ENCODE peak calls at places on chromosomes 3 and 15, in eight cellular contexts. R is NCI-H460, H is posterior vena cava, T is natural killer cell, Z is PC-9, X is bronchial epithelial cell, M is GM12892, V is neural crest cell. C is an unnamed sample.

GRCh38 chr15:92118162-92118935 is 264.8 kb downstream of the SLCO3A1 start:
- DNase-seq in M (no peak), X (peak), V (no peak), R (no peak), Z (peak), H (no peak), T (no peak), C (no peak)

GRCh38 chr3:123286308-123287023 is 84.7 kb downstream of the SEC22A start:
- DNase-seq in V (peak), Z (peak), T (no peak), M (peak), H (no peak), R (peak), X (peak), C (peak)

GRCh38 chr15:84079885-84080777 is 155.4 kb upstream of the GOLGA6L4 start:
- DNase-seq in X (peak), T (no peak), R (no peak), M (peak), Z (no peak), V (peak), H (peak), C (no peak)

GRCh38 chr3:236881-237280 is 40.3 kb downstream of the CHL1 start:
- DNase-seq in V (no peak), Z (no peak), T (no peak), R (no peak), M (no peak), X (no peak), H (no peak), C (no peak)

GRCh38 chr15:61034793-61035710 is 194.1 kb downstream of the RORA start:
- DNase-seq in X (no peak), V (no peak), T (no peak), M (no peak), H (no peak), Z (no peak), R (no peak), C (no peak)

GRCh38 chr3:16338124-16338523 is 73.1 kb downstream of the OXNAD1 start:
- DNase-seq in Z (no peak), H (no peak), M (peak), X (no peak), T (peak), V (no peak), R (no peak), C (no peak)

GRCh38 chr3:20352547-20353164 is 166.7 kb upstream of the SGO1 start:
- DNase-seq in V (no peak), Z (no peak), H (no peak), M (no peak), X (peak), T (no peak), R (no peak), C (no peak)

GRCh38 chr3:146342971-146343370 is 92.1 kb upstream of the PLSCR4 start:
- DNase-seq in H (no peak), X (no peak), Z (no peak), R (no peak), M (no peak), T (no peak), V (no peak), C (no peak)

GRCh38 chr3:194327414-194328079 is 23.6 kb downstream of the CPN2 start:
- DNase-seq in Z (peak), X (no peak), T (peak), R (no peak), H (no peak), V (no peak), M (no peak), C (no peak)

GRCh38 chr3:116188231-116188785 is 257.0 kb downstream of the LSAMP start:
- DNase-seq in Z (no peak), X (peak), M (no peak), T (no peak), H (no peak), V (no peak), R (peak), C (no peak)

GRCh38 chr3:135965506-135966348 is at the start of gene PPP2R3A:
- DNase-seq in T (peak), X (peak), M (peak), R (peak), H (peak), V (peak), Z (peak), C (peak)

GRCh38 chr15:42549052-42549491 is 434 bp downstream of the HAUS2 start:
- DNase-seq in X (peak), R (peak), Z (no peak), H (no peak), M (peak), V (no peak), T (no peak), C (no peak)

GRCh38 chr3:133750201-133750748 is 4.1 kb downstream of the TF start:
- DNase-seq in M (no peak), R (no peak), T (no peak), H (no peak), V (no peak), X (no peak), Z (no peak), C (no peak)